ENCODE peak calls at places on chromosomes 16 and 17, in eight cellular contexts. One of them, this sample, is unnamed.

GRCh38 chr16:29877266-29877961 is 14.4 kb upstream of the CDIPT start:
- DNase-seq in K562: peak
- DNase-seq in HL-60: peak
- DNase-seq in SK-N-SH: peak
- DNase-seq in A549: peak
- DNase-seq in GM23338: peak
- DNase-seq in HCT116: peak
- DNase-seq in HepG2: no peak
- DNase-seq in this sample: no peak

GRCh38 chr17:50564916-50565315 is 4.4 kb downstream of the CACNA1G start:
- DNase-seq in K562: no peak
- DNase-seq in HL-60: peak
- DNase-seq in SK-N-SH: peak
- DNase-seq in A549: no peak
- DNase-seq in GM23338: no peak
- DNase-seq in HCT116: no peak
- DNase-seq in HepG2: no peak
- DNase-seq in this sample: no peak

GRCh38 chr16:76634847-76635697 is 357.9 kb downstream of the CNTNAP4 start:
- DNase-seq in K562: peak
- DNase-seq in HL-60: no peak
- DNase-seq in SK-N-SH: no peak
- DNase-seq in A549: no peak
- DNase-seq in GM23338: no peak
- DNase-seq in HCT116: no peak
- DNase-seq in HepG2: no peak
- DNase-seq in this sample: no peak

GRCh38 chr17:50939795-50940684 is 73.9 kb upstream of the TOB1 start:
- DNase-seq in K562: no peak
- DNase-seq in HL-60: no peak
- DNase-seq in SK-N-SH: no peak
- DNase-seq in A549: no peak
- DNase-seq in GM23338: no peak
- DNase-seq in HCT116: no peak
- DNase-seq in HepG2: peak
- DNase-seq in this sample: no peak

GRCh38 chr16:78298986-78299385 is 199.5 kb downstream of the WWOX start:
- DNase-seq in K562: no peak
- DNase-seq in HL-60: no peak
- DNase-seq in SK-N-SH: no peak
- DNase-seq in A549: no peak
- DNase-seq in GM23338: no peak
- DNase-seq in HCT116: no peak
- DNase-seq in HepG2: no peak
- DNase-seq in this sample: no peak

GRCh38 chr17:78429618-78429995 is 51.2 kb downstream of the PGS1 start:
- DNase-seq in K562: no peak
- DNase-seq in HL-60: no peak
- DNase-seq in SK-N-SH: no peak
- DNase-seq in A549: no peak
- DNase-seq in GM23338: no peak
- DNase-seq in HCT116: no peak
- DNase-seq in HepG2: no peak
- DNase-seq in this sample: no peak

GRCh38 chr16:30721606-30722005 is 22.6 kb downstream of the SRCAP start:
- DNase-seq in K562: no peak
- DNase-seq in HL-60: no peak
- DNase-seq in SK-N-SH: no peak
- DNase-seq in A549: no peak
- DNase-seq in GM23338: no peak
- DNase-seq in HCT116: no peak
- DNase-seq in HepG2: no peak
- DNase-seq in this sample: no peak

GRCh38 chr16:82063456-82064082 is 28.5 kb downstream of the HSD17B2 start:
- DNase-seq in K562: no peak
- DNase-seq in HL-60: no peak
- DNase-seq in SK-N-SH: no peak
- DNase-seq in A549: no peak
- DNase-seq in GM23338: no peak
- DNase-seq in HCT116: no peak
- DNase-seq in HepG2: peak
- DNase-seq in this sample: no peak

GRCh38 chr16:65111306-65111705 is 10.6 kb downstream of the CDH11 start:
- DNase-seq in K562: no peak
- DNase-seq in HL-60: no peak
- DNase-seq in SK-N-SH: peak
- DNase-seq in A549: no peak
- DNase-seq in GM23338: no peak
- DNase-seq in HCT116: no peak
- DNase-seq in HepG2: no peak
- DNase-seq in this sample: no peak

GRCh38 chr16:7013990-7014389 is 318.7 kb upstream of the RBFOX1 start:
- DNase-seq in K562: no peak
- DNase-seq in HL-60: no peak
- DNase-seq in SK-N-SH: no peak
- DNase-seq in A549: no peak
- DNase-seq in GM23338: peak
- DNase-seq in HCT116: no peak
- DNase-seq in HepG2: peak
- DNase-seq in this sample: no peak

GRCh38 chr17:49980703-49981197 is 11.8 kb downstream of the DLX4 start:
- DNase-seq in K562: no peak
- DNase-seq in HL-60: no peak
- DNase-seq in SK-N-SH: peak
- DNase-seq in A549: no peak
- DNase-seq in GM23338: peak
- DNase-seq in HCT116: no peak
- DNase-seq in HepG2: no peak
- DNase-seq in this sample: no peak

GRCh38 chr17:3935140-3935542 is 18.9 kb upstream of the P2RX1 start:
- DNase-seq in K562: no peak
- DNase-seq in HL-60: peak
- DNase-seq in SK-N-SH: peak
- DNase-seq in A549: peak
- DNase-seq in GM23338: peak
- DNase-seq in HCT116: peak
- DNase-seq in HepG2: peak
- DNase-seq in this sample: no peak

GRCh38 chr17:2436516-2436915 is 35.7 kb upstream of the MNT start:
- DNase-seq in K562: no peak
- DNase-seq in HL-60: no peak
- DNase-seq in SK-N-SH: no peak
- DNase-seq in A549: no peak
- DNase-seq in GM23338: peak
- DNase-seq in HCT116: no peak
- DNase-seq in HepG2: no peak
- DNase-seq in this sample: no peak

GRCh38 chr17:17484451-17484899 is 7.7 kb downstream of the MED9 start:
- DNase-seq in K562: no peak
- DNase-seq in HL-60: no peak
- DNase-seq in SK-N-SH: no peak
- DNase-seq in A549: no peak
- DNase-seq in GM23338: no peak
- DNase-seq in HCT116: no peak
- DNase-seq in HepG2: no peak
- DNase-seq in this sample: no peak

GRCh38 chr17:27825459-27825858 is 25.1 kb upstream of the NOS2 start:
- DNase-seq in K562: no peak
- DNase-seq in HL-60: no peak
- DNase-seq in SK-N-SH: no peak
- DNase-seq in A549: no peak
- DNase-seq in GM23338: no peak
- DNase-seq in HCT116: no peak
- DNase-seq in HepG2: no peak
- DNase-seq in this sample: no peak

GRCh38 chr17:6721744-6722143 is 8.6 kb upstream of the SLC13A5 start:
- DNase-seq in K562: no peak
- DNase-seq in HL-60: no peak
- DNase-seq in SK-N-SH: no peak
- DNase-seq in A549: no peak
- DNase-seq in GM23338: no peak
- DNase-seq in HCT116: no peak
- DNase-seq in HepG2: no peak
- DNase-seq in this sample: no peak

GRCh38 chr17:74523308-74523707 is 8.0 kb downstream of the CD300LB start:
- DNase-seq in K562: no peak
- DNase-seq in HL-60: no peak
- DNase-seq in SK-N-SH: no peak
- DNase-seq in A549: no peak
- DNase-seq in GM23338: no peak
- DNase-seq in HCT116: no peak
- DNase-seq in HepG2: no peak
- DNase-seq in this sample: no peak

GRCh38 chr17:75181608-75182318 is 996 bp downstream of the SUMO2 start:
- DNase-seq in K562: peak
- DNase-seq in HL-60: peak
- DNase-seq in SK-N-SH: peak
- DNase-seq in A549: no peak
- DNase-seq in GM23338: peak
- DNase-seq in HCT116: no peak
- DNase-seq in HepG2: no peak
- DNase-seq in this sample: no peak

GRCh38 chr17:17884281-17885028 is 47.7 kb upstream of the SREBF1 start:
- DNase-seq in K562: no peak
- DNase-seq in HL-60: no peak
- DNase-seq in SK-N-SH: no peak
- DNase-seq in A549: no peak
- DNase-seq in GM23338: no peak
- DNase-seq in HCT116: no peak
- DNase-seq in HepG2: no peak
- DNase-seq in this sample: no peak

GRCh38 chr16:87231295-87231694 is 85.9 kb downstream of the C16orf95 start:
- DNase-seq in K562: no peak
- DNase-seq in HL-60: no peak
- DNase-seq in SK-N-SH: no peak
- DNase-seq in A549: no peak
- DNase-seq in GM23338: no peak
- DNase-seq in HCT116: no peak
- DNase-seq in HepG2: no peak
- DNase-seq in this sample: no peak
- H3K27ac ChIP-seq in K562: no peak
- H3K27ac ChIP-seq in HL-60: no peak
- H3K27ac ChIP-seq in SK-N-SH: no peak
- H3K27ac ChIP-seq in A549: no peak
- H3K27ac ChIP-seq in GM23338: no peak
- H3K27ac ChIP-seq in HCT116: no peak
- H3K27ac ChIP-seq in HepG2: no peak
- H3K27ac ChIP-seq in this sample: no peak

GRCh38 chr17:41063449-41063848 is 2.2 kb downstream of the KRTAP2-4 start:
- DNase-seq in K562: no peak
- DNase-seq in HL-60: no peak
- DNase-seq in SK-N-SH: no peak
- DNase-seq in A549: no peak
- DNase-seq in GM23338: no peak
- DNase-seq in HCT116: no peak
- DNase-seq in HepG2: peak
- DNase-seq in this sample: no peak

GRCh38 chr17:41069031-41069430 is 3.4 kb upstream of the KRTAP2-4 start:
- DNase-seq in K562: no peak
- DNase-seq in HL-60: peak
- DNase-seq in SK-N-SH: no peak
- DNase-seq in A549: no peak
- DNase-seq in GM23338: no peak
- DNase-seq in HCT116: no peak
- DNase-seq in HepG2: no peak
- DNase-seq in this sample: no peak

GRCh38 chr17:41067281-41067680 is 1.6 kb upstream of the KRTAP2-4 start:
- DNase-seq in K562: no peak
- DNase-seq in HL-60: no peak
- DNase-seq in SK-N-SH: no peak
- DNase-seq in A549: no peak
- DNase-seq in GM23338: no peak
- DNase-seq in HCT116: no peak
- DNase-seq in HepG2: no peak
- DNase-seq in this sample: no peak

GRCh38 chr17:41064301-41064700 is 1.4 kb downstream of the KRTAP2-4 start:
- DNase-seq in K562: no peak
- DNase-seq in HL-60: no peak
- DNase-seq in SK-N-SH: no peak
- DNase-seq in A549: no peak
- DNase-seq in GM23338: no peak
- DNase-seq in HCT116: no peak
- DNase-seq in HepG2: no peak
- DNase-seq in this sample: no peak

DNA sequence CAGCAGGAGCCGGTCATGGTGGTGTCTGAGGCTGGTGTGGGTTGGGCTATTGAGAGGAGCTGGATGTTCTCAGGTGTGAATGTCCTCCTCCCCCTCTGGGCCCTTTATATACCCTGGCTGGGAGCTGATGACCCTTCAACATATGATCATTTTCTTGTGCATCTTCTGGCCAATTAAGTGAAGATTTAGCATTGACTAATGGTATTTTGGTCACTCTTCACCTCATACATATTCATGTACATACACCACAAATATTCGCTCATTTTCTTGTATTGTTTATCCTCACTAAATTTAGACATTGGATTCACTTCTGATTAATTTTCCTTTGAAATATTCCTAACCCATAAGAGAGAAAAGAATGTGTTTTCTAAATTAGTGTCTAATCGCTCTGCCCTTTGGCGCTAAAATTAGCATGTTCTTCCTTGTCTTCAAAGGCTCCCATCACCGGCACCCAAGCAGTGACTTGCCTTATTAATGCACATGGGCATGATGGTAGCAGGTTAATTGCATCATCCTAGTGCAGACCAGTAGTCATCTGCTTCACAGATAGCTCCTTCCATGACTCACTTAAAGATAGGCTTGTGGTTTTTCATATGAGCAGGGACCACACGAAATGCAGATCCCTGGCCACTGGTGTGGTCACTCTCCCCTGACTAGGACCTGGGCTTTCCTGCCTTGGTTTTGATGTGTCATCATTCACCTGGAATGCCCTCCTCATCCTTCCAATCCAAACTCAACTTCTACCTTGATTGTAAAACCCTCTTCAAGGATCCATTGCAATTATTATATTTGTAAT is at the start of gene KRTAP2-4:
- DNase-seq in K562: peak
- DNase-seq in HL-60: peak
- DNase-seq in SK-N-SH: no peak
- DNase-seq in A549: peak
- DNase-seq in GM23338: no peak
- DNase-seq in HCT116: peak
- DNase-seq in HepG2: peak
- DNase-seq in this sample: no peak
- TF ChIP-seq REST in K562: no peak
- TF ChIP-seq REST in HL-60: no peak
- TF ChIP-seq REST in SK-N-SH: no peak
- TF ChIP-seq REST in A549: no peak
- TF ChIP-seq REST in GM23338: no peak
- TF ChIP-seq REST in HCT116: no peak
- TF ChIP-seq REST in HepG2: no peak
- TF ChIP-seq REST in this sample: no peak

GRCh38 chr16:50265260-50265659 is 1.1 kb upstream of the ADCY7 start:
- DNase-seq in K562: peak
- DNase-seq in HL-60: peak
- DNase-seq in SK-N-SH: peak
- DNase-seq in A549: no peak
- DNase-seq in GM23338: no peak
- DNase-seq in HCT116: peak
- DNase-seq in HepG2: peak
- DNase-seq in this sample: no peak
- H3K27ac ChIP-seq in K562: peak
- H3K27ac ChIP-seq in HL-60: peak
- H3K27ac ChIP-seq in SK-N-SH: peak
- H3K27ac ChIP-seq in A549: peak
- H3K27ac ChIP-seq in GM23338: no peak
- H3K27ac ChIP-seq in HCT116: peak
- H3K27ac ChIP-seq in HepG2: no peak
- H3K27ac ChIP-seq in this sample: no peak

GRCh38 chr17:79977161-79977631 is 58.5 kb downstream of the TBC1D16 start:
- DNase-seq in K562: no peak
- DNase-seq in HL-60: no peak
- DNase-seq in SK-N-SH: peak
- DNase-seq in A549: no peak
- DNase-seq in GM23338: no peak
- DNase-seq in HCT116: no peak
- DNase-seq in HepG2: no peak
- DNase-seq in this sample: no peak
- TF ChIP-seq REST in K562: no peak
- TF ChIP-seq REST in HL-60: no peak
- TF ChIP-seq REST in SK-N-SH: no peak
- TF ChIP-seq REST in A549: no peak
- TF ChIP-seq REST in GM23338: no peak
- TF ChIP-seq REST in HCT116: no peak
- TF ChIP-seq REST in HepG2: no peak
- TF ChIP-seq REST in this sample: no peak

This sample was measured in Panc1.